ENCODE peak calls at places on chromosomes 3 and 15, in seven cellular contexts. Y is hepatocyte, W is Peyer's patch, O is colonic mucosa, J is A549, Q is sigmoid colon, H is GM23248. M is an unnamed sample. For H3K4me1, the result is how much of the 10 kb centered on the place peaks cover.

GRCh38 chr3:120153294-120153693 is 59.0 kb upstream of the GSK3B start:
- DNase-seq in Y (peak), W (no peak), O (no peak), J (no peak), Q (no peak), H (peak), M (peak)

GRCh38 chr3:61560452-61561373 is 658 bp upstream of the PTPRG start:
- DNase-seq in Y (peak), W (peak), O (peak), J (peak), Q (peak), H (peak), M (peak)

GRCh38 chr3:44355634-44356033 is 17.1 kb downstream of the TCAIM start:
- DNase-seq in Y (peak), W (no peak), O (no peak), J (no peak), Q (no peak), H (peak), M (peak)

GRCh38 chr3:102129774-102130608 is 280.7 kb downstream of the NFKBIZ start:
- DNase-seq in Y (peak), W (no peak), O (no peak), J (peak), Q (peak), H (peak), M (peak)

GRCh38 chr3:111594205-111594604 is 941 bp downstream of the ZBED2 start:
- DNase-seq in Y (no peak), W (no peak), O (no peak), J (no peak), Q (no peak), H (peak), M (no peak)

GRCh38 chr3:54835701-54836100 is 92.2 kb downstream of the LRTM1 start:
- DNase-seq in Y (no peak), W (no peak), O (no peak), J (no peak), Q (no peak), H (no peak), M (no peak)

GRCh38 chr3:71419369-71419768 is 164.2 kb downstream of the FOXP1 start:
- DNase-seq in Y (no peak), W (no peak), O (no peak), J (no peak), Q (no peak), H (no peak), M (no peak)

GRCh38 chr3:171915275-171915674 is 72.1 kb downstream of the TMEM212 start:
- DNase-seq in Y (no peak), W (no peak), O (no peak), J (no peak), Q (no peak), H (no peak), M (no peak)

GRCh38 chr3:115146418-115147328 is at the start of gene ZBTB20:
- DNase-seq in Y (peak), W (peak), O (peak), J (peak), Q (peak), H (peak), M (peak)

DNA sequence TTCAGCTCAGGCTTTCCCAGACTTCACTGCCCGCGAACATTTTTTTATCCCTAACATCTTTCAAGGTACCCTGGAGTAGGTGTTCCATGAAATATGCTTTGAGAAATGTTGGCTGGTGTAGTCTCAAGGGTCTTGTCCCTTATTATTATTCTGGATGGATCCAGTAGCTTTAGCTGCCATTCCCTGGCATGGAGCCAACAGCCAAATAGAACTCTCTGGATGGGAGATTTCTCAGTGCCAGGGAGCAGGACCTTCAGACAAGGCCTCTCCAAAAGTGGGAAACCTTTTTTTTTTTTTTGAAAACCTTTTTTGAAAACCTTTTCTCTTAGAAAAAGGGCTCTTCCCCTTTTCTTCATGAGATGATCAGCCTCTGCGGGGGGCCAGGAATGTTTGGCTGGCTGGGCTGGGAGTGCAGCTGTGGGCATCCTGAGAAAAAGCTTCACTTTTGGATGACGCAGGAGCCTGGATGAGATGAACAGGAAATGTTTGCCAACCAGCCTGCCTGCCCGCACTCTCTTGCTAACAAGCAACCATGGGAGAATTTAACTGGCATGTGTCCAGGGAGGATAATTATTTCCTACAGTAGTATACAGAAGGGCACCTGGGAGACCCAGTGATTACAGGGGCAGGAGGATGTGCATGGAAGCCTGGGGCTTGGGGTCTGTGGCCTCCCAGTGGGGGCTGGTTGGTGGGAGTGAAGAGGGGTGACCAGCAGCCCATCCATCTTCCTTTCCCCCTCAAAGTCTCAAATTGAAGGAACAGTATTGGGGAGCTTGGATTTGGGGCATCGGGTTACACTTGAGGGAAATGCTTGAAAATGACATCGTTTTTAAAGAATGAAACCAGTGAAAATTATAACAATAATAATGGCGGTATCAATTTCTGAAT is 109.1 kb upstream of the LRIG1 start:
- DNase-seq in Y (peak), W (no peak), O (peak), J (no peak), Q (no peak), H (no peak), M (peak)
- H3K4me3 ChIP-seq in Y (no peak), W (no peak), O (no peak), J (no peak), Q (no peak), H (no peak), M (no peak)

DNA sequence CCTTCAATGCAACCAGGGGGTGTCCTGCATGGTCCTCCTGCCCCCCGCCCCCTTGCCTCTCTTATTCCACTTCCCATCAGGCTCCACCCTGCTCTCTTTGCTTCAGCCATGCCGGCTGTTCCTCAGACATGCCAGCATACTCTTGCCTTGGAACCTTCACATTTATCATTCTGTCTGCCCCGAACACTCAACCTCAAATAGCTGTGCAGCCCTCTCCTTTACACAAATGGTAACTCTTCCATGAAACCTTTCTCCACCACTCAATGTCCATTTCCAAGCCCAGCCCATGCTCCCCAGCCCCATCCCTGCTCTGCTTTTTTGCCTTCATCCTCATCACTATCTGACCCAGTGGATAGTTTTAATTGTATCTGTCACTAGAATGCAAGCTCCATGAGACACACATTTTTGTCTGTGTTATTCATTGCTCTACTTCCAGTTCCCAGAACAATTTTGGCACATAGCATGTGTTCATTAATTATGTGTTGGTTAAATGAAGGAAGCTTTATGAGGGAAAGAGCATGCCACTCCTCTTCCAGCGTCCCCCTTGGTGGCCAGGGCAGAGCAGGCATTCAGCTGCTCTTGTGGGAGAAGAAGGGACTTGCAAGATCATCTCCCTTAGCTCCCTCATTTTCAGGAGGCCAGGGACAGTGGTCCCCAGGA is 654 bp upstream of the GALNT15 start:
- DNase-seq in Y (no peak), W (no peak), O (no peak), J (no peak), Q (no peak), H (peak), M (no peak)
- H3K4me1 ChIP-seq in Y (under half), W (under half), O (under half), J (under half), Q (under half), H (half or more), M (under half)

GRCh38 chr3:134794950-134795775 is at the start of gene EPHB1:
- DNase-seq in Y (peak), W (peak), O (peak), J (peak), Q (peak), H (peak), M (peak)

GRCh38 chr3:134797816-134798451 is 2.9 kb downstream of the EPHB1 start:
- DNase-seq in Y (no peak), W (no peak), O (no peak), J (no peak), Q (no peak), H (no peak), M (no peak)

GRCh38 chr3:134795776-134796312 is 784 bp downstream of the EPHB1 start:
- DNase-seq in Y (peak), W (no peak), O (no peak), J (no peak), Q (peak), H (peak), M (peak)

GRCh38 chr3:134797080-134797801 is 2.2 kb downstream of the EPHB1 start:
- DNase-seq in Y (no peak), W (no peak), O (no peak), J (no peak), Q (no peak), H (no peak), M (no peak)

GRCh38 chr3:134796313-134797079 is 1.4 kb downstream of the EPHB1 start:
- DNase-seq in Y (peak), W (no peak), O (no peak), J (no peak), Q (peak), H (peak), M (peak)
- H3K4me3 ChIP-seq in Y (peak), W (peak), O (peak), J (no peak), Q (peak), H (peak), M (peak)

GRCh38 chr15:67242665-67243064 is 11.8 kb downstream of the AAGAB start:
- DNase-seq in Y (peak), W (no peak), O (no peak), J (no peak), Q (no peak), H (peak), M (no peak)
- H3K4me1 ChIP-seq in Y (under half), W (under half), O (under half), J (under half), Q (under half), H (under half), M (under half)

GRCh38 chr3:146449076-146449475 is 20.3 kb downstream of the PLSCR2 start:
- DNase-seq in Y (no peak), W (no peak), O (no peak), J (no peak), Q (no peak), H (no peak), M (no peak)
- H3K4me3 ChIP-seq in Y (no peak), W (no peak), O (no peak), J (no peak), Q (no peak), H (no peak), M (no peak)

DNA sequence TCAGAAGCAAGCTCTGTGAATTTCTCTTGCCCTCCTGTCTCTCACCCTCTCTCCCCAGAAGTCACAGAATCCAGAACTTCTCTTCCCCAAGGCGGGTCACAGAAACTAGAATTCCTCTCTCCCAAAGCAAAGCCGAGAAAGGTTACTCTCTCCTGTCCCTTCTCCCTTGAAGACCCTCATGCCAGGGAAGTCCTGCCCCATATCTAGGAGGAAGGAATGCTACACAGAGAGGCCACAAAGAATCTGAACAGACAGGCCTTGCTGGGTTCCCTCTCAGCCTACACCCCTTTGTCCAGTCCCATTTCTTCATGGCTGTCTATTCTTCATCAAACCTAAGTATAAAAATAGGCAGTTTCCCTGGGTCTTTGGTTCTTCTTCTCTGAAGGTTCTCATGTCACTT is 29.8 kb downstream of the ANP32A start:
- DNase-seq in Y (no peak), W (no peak), O (no peak), J (no peak), Q (no peak), H (no peak), M (no peak)
- H3K4me1 ChIP-seq in Y (half or more), W (half or more), O (under half), J (under half), Q (half or more), H (under half), M (half or more)